ENCODE peak calls at places on chromosomes 16 and 17, in six cellular contexts. One of them, this sample, is unnamed.

GRCh38 chr17:72372185-72372584 is 251.4 kb downstream of the SOX9 start:
- DNase-seq in nucleus accumbens: no peak
- DNase-seq in heart right ventricle: no peak
- DNase-seq in T-cell: no peak
- DNase-seq in T follicular helper cell: no peak
- DNase-seq in SJSA1: peak; percentile 71
- DNase-seq in this sample: no peak

GRCh38 chr16:50669741-50670140 is 11.4 kb downstream of the SNX20 start:
- DNase-seq in nucleus accumbens: no peak
- DNase-seq in heart right ventricle: no peak
- DNase-seq in T-cell: no peak
- DNase-seq in T follicular helper cell: no peak
- DNase-seq in SJSA1: no peak
- DNase-seq in this sample: no peak

GRCh38 chr17:163514-164103 is 17.8 kb downstream of the DOC2B start:
- DNase-seq in nucleus accumbens: no peak
- DNase-seq in heart right ventricle: no peak
- DNase-seq in T-cell: no peak
- DNase-seq in T follicular helper cell: no peak
- DNase-seq in SJSA1: no peak
- DNase-seq in this sample: no peak

GRCh38 chr17:21242026-21242700 is 11.0 kb downstream of the NATD1 start:
- DNase-seq in nucleus accumbens: no peak
- DNase-seq in heart right ventricle: no peak
- DNase-seq in T-cell: no peak
- DNase-seq in T follicular helper cell: no peak
- DNase-seq in SJSA1: no peak
- DNase-seq in this sample: no peak

GRCh38 chr17:56171186-56171959 is 18.1 kb downstream of the ANKFN1 start:
- DNase-seq in nucleus accumbens: no peak
- DNase-seq in heart right ventricle: no peak
- DNase-seq in T-cell: no peak
- DNase-seq in T follicular helper cell: no peak
- DNase-seq in SJSA1: no peak
- DNase-seq in this sample: no peak

GRCh38 chr17:76434870-76435269 is 18.1 kb downstream of the UBE2O start:
- DNase-seq in nucleus accumbens: no peak
- DNase-seq in heart right ventricle: no peak
- DNase-seq in T-cell: no peak
- DNase-seq in T follicular helper cell: no peak
- DNase-seq in SJSA1: no peak
- DNase-seq in this sample: no peak

GRCh38 chr17:18381158-18381952 is 3.8 kb downstream of the EVPLL start:
- DNase-seq in nucleus accumbens: no peak
- DNase-seq in heart right ventricle: no peak
- DNase-seq in T-cell: no peak
- DNase-seq in T follicular helper cell: no peak
- DNase-seq in SJSA1: no peak
- DNase-seq in this sample: no peak

GRCh38 chr17:55735784-55736405 is 13.2 kb upstream of the TMEM100 start:
- DNase-seq in nucleus accumbens: no peak
- DNase-seq in heart right ventricle: peak; percentile 54
- DNase-seq in T-cell: peak; percentile 25
- DNase-seq in T follicular helper cell: no peak
- DNase-seq in SJSA1: peak; percentile 66
- DNase-seq in this sample: peak; percentile 54

GRCh38 chr17:1137465-1137894 is 42.3 kb downstream of the ABR start:
- DNase-seq in nucleus accumbens: no peak
- DNase-seq in heart right ventricle: peak; percentile 36
- DNase-seq in T-cell: peak; percentile 48
- DNase-seq in T follicular helper cell: no peak
- DNase-seq in SJSA1: no peak
- DNase-seq in this sample: no peak

GRCh38 chr17:76791053-76791980 is 53.4 kb downstream of the MFSD11 start:
- DNase-seq in nucleus accumbens: no peak
- DNase-seq in heart right ventricle: no peak
- DNase-seq in T-cell: peak; percentile 18
- DNase-seq in T follicular helper cell: no peak
- DNase-seq in SJSA1: peak; percentile 79
- DNase-seq in this sample: no peak

GRCh38 chr17:50288306-50288705 is 14.0 kb downstream of the TMEM92 start:
- DNase-seq in nucleus accumbens: no peak
- DNase-seq in heart right ventricle: no peak
- DNase-seq in T-cell: no peak
- DNase-seq in T follicular helper cell: no peak
- DNase-seq in SJSA1: no peak
- DNase-seq in this sample: no peak

GRCh38 chr17:2694381-2695242 is 17.0 kb downstream of the CLUH start:
- DNase-seq in nucleus accumbens: no peak
- DNase-seq in heart right ventricle: no peak
- DNase-seq in T-cell: no peak
- DNase-seq in T follicular helper cell: no peak
- DNase-seq in SJSA1: peak; percentile 41
- DNase-seq in this sample: peak; percentile 62

GRCh38 chr16:57522960-57523359 is 13.4 kb downstream of the CCDC102A start:
- DNase-seq in nucleus accumbens: no peak
- DNase-seq in heart right ventricle: no peak
- DNase-seq in T-cell: no peak
- DNase-seq in T follicular helper cell: no peak
- DNase-seq in SJSA1: no peak
- DNase-seq in this sample: no peak

GRCh38 chr17:28497931-28498330 is 8.2 kb upstream of the FOXN1 start:
- DNase-seq in nucleus accumbens: no peak
- DNase-seq in heart right ventricle: no peak
- DNase-seq in T-cell: no peak
- DNase-seq in T follicular helper cell: no peak
- DNase-seq in SJSA1: no peak
- DNase-seq in this sample: no peak

GRCh38 chr17:42647778-42648177 is 11.3 kb upstream of the TUBG2 start:
- DNase-seq in nucleus accumbens: no peak
- DNase-seq in heart right ventricle: no peak
- DNase-seq in T-cell: no peak
- DNase-seq in T follicular helper cell: no peak
- DNase-seq in SJSA1: no peak
- DNase-seq in this sample: no peak

GRCh38 chr17:80752369-80752705 is 207.7 kb downstream of the RPTOR start:
- DNase-seq in nucleus accumbens: no peak
- DNase-seq in heart right ventricle: no peak
- DNase-seq in T-cell: no peak
- DNase-seq in T follicular helper cell: no peak
- DNase-seq in SJSA1: no peak
- DNase-seq in this sample: no peak